ENCODE peak calls at places on chromosomes 5 and 9, in five cellular contexts. W is H9, F is astrocyte, X is IMR-90, R is breast epithelium. J is an unnamed sample.

GRCh38 chr5:153807796-153808195 is 230.9 kb downstream of the FAM114A2 start:
- DNase-seq in F (no peak), X (no peak), W (no peak), R (no peak), J (no peak)

GRCh38 chr9:92911496-92912475 is 33.9 kb upstream of the ZNF484 start:
- DNase-seq in F (no peak), W (no peak), R (no peak), X (peak; percentile 1), J (no peak)

GRCh38 chr5:143968071-143968878 is 156.3 kb downstream of the HMHB1 start:
- DNase-seq in F (peak; percentile 70), R (no peak), W (no peak), X (peak; percentile 78), J (no peak)

GRCh38 chr5:159211712-159212111 is 2.4 kb upstream of the RNF145 start:
- DNase-seq in F (no peak), W (no peak), X (no peak), R (no peak), J (peak; percentile 60)

GRCh38 chr9:37591775-37592107 is 656 bp downstream of the TOMM5 start:
- DNase-seq in R (no peak), W (no peak), X (no peak), F (no peak), J (no peak)

GRCh38 chr5:107466233-107466769 is 204.4 kb downstream of the EFNA5 start:
- DNase-seq in X (peak; percentile 66), W (peak; percentile 39), F (peak; percentile 93), R (no peak), J (peak; percentile 38)

GRCh38 chr5:175123542-175123941 is 320.4 kb downstream of the DRD1 start:
- DNase-seq in R (no peak), W (no peak), X (no peak), F (no peak), J (no peak)

GRCh38 chr5:105817906-105818305 is 1852.8 kb downstream of the EFNA5 start:
- DNase-seq in W (no peak), R (no peak), F (no peak), X (no peak), J (no peak)

GRCh38 chr5:143922718-143923117 is 110.8 kb downstream of the HMHB1 start:
- DNase-seq in R (no peak), F (peak; percentile 69), X (peak; percentile 65), W (no peak), J (no peak)

GRCh38 chr9:29322240-29322639 is 1749.0 kb upstream of the C9orf72 start:
- DNase-seq in R (no peak), X (no peak), F (no peak), W (no peak), J (no peak)

GRCh38 chr9:134227451-134228411 is 63.4 kb upstream of the RNU6ATAC start:
- DNase-seq in W (no peak), R (no peak), F (no peak), X (no peak), J (no peak)

GRCh38 chr5:156497816-156498215 is 170.9 kb downstream of the SGCD start:
- DNase-seq in R (no peak), W (no peak), X (peak; percentile 74), F (peak; percentile 39), J (no peak)

GRCh38 chr5:163079618-163080017 is 357.8 kb upstream of the CCNG1 start:
- DNase-seq in X (no peak), R (no peak), W (no peak), F (no peak), J (peak; percentile 10)

GRCh38 chr5:92927291-92927778 is 653.7 kb downstream of the NR2F1-AS1 start:
- DNase-seq in R (no peak), F (peak; percentile 37), W (no peak), X (no peak), J (peak; percentile 7)

GRCh38 chr5:135211083-135211790 is 177.2 kb upstream of the PITX1 start:
- DNase-seq in R (no peak), F (no peak), W (no peak), X (peak; percentile 38), J (no peak)

GRCh38 chr9:21114311-21114710 is 27.3 kb downstream of the IFNW1 start:
- DNase-seq in X (no peak), W (no peak), R (no peak), F (no peak), J (no peak)

DNA sequence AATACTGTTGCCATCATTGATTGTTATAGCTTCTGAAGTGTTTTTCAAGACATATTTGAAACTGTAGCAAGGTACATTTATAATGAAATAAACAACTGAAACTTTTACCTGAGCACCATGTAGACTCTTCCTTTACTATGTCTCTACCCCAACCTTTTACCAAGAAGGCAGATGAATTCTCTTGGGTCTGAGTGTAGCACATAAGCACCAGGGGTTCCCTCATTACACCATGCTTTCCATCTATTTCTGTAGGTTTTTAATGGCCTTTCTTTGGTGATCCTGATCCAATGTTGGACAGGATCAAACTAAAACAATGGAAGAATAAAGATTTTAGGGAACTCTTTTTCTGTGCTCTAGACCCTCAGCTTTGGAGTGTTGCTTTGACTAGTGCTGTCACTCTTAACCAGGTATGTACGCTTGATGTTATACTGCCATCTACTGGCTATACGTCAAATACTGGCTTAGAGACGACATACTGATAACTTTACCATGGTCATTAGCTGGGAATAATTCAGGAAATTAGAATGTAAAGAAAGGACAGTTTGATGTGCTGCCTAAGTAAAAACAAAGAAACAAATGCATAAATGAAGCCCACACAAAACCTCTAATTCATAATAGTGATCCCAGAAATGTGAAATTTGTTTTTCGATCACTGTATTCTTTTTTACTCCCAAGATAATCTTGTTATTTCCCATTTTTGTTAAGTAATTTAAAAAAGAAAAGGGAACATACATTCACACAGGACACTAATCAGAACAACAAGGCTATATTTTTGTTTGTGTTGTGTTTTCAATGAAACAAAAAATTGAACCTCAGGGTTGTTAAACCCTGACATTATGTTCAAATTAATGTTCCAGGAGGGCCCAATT is 30.7 kb downstream of the IFNW1 start:
- DNase-seq in X (peak; percentile 82), F (peak; percentile 53), R (no peak), W (no peak), J (peak; percentile 22)
- H3K4me1 ChIP-seq in X (no peaks in the 10 kb centered on the region), F (no peaks in the 10 kb centered on the region), R (no peaks in the 10 kb centered on the region), W (no peaks in the 10 kb centered on the region), J (no peaks in the 10 kb centered on the region)

GRCh38 chr5:18740301-18740700 is 1106.0 kb downstream of the TAF11L14 start:
- DNase-seq in X (no peak), R (no peak), W (no peak), F (no peak), J (no peak)
- TF ChIP-seq CTCF in X (no peak), R (no peak), W (no peak), F (no peak), J (no peak)

GRCh38 chr9:127575875-127576778 is 36.0 kb upstream of the STXBP1 start:
- DNase-seq in X (no peak), F (no peak), W (no peak), R (no peak), J (no peak)
- H3K4me1 ChIP-seq in X (peaks cover 41% of the 10 kb centered on the region), F (peaks cover 45% of the 10 kb centered on the region), W (no peaks in the 10 kb centered on the region), R (peaks cover 44% of the 10 kb centered on the region), J (peaks cover 6% of the 10 kb centered on the region)

GRCh38 chr9:131555841-131556673 is 10.7 kb downstream of the PRRT1B start:
- DNase-seq in X (no peak), R (no peak), W (no peak), F (no peak), J (no peak)

GRCh38 chr9:131562032-131562959 is 17.0 kb downstream of the PRRT1B start:
- DNase-seq in R (no peak), X (peak; percentile 21), F (peak; percentile 53), W (no peak), J (no peak)

GRCh38 chr9:131554865-131555351 is 9.6 kb downstream of the PRRT1B start:
- DNase-seq in X (no peak), R (no peak), F (no peak), W (no peak), J (no peak)

GRCh38 chr9:131557855-131558548 is 12.7 kb downstream of the PRRT1B start:
- DNase-seq in R (no peak), X (no peak), F (no peak), W (no peak), J (no peak)

DNA sequence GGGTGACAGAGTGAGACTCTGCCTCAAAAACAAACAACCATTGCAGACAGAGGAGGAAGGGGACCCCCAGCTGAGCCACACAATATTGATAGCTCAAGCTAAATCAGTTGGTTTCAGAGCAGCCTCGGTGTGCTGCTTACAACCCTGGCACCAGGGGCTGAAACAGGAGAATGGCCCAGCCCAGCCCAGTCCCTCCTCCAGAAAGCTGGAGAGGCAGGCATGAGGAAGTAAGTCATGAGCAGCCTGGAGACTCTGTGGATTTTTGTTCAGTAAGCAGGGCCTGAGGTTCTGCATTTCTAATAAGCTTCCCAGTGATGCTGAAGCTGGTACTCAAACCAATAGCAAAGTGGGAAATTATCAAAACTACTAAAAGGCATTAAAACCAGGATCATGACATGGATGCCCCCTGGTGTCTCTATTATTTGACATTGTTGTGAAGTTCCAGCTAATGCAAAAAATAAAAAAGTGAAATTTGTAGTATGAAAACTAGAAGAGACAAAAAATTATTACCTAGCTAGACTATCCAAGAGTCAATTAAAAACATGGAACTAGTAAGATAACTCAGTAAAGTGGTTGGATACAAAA is 14.2 kb downstream of the PRRT1B start:
- DNase-seq in R (no peak), F (no peak), W (no peak), X (no peak), J (no peak)
- TF ChIP-seq CTCF in R (no peak), F (no peak), W (no peak), X (no peak), J (peak; percentile 22)

GRCh38 chr9:99115947-99116543 is 11.1 kb downstream of the TGFBR1 start:
- DNase-seq in W (no peak), F (no peak), R (no peak), X (no peak), J (no peak)
- H3K4me1 ChIP-seq in W (peaks cover 3% of the 10 kb centered on the region), F (no peaks in the 10 kb centered on the region), R (peaks cover 19% of the 10 kb centered on the region), X (peaks cover 16% of the 10 kb centered on the region), J (no peaks in the 10 kb centered on the region)

GRCh38 chr5:78224358-78224757 is 70.1 kb downstream of the AP3B1 start:
- DNase-seq in R (no peak), X (no peak), F (no peak), W (no peak), J (no peak)

GRCh38 chr5:78221467-78221866 is 73.0 kb downstream of the AP3B1 start:
- DNase-seq in R (no peak), F (no peak), W (no peak), X (no peak), J (no peak)

GRCh38 chr5:78221964-78222451 is 72.5 kb downstream of the AP3B1 start:
- DNase-seq in R (no peak), X (peak; percentile 4), F (no peak), W (peak; percentile 52), J (peak; percentile 24)
- TF ChIP-seq CTCF in R (no peak), X (no peak), F (no peak), W (peak; percentile 62), J (peak; percentile 54)

GRCh38 chr9:98995971-98996504 is 52.3 kb downstream of the COL15A1 start:
- DNase-seq in W (no peak), R (no peak), F (no peak), X (no peak), J (no peak)
- H3K4me1 ChIP-seq in W (no peaks in the 10 kb centered on the region), R (no peaks in the 10 kb centered on the region), F (peaks cover 16% of the 10 kb centered on the region), X (peaks cover 12% of the 10 kb centered on the region), J (no peaks in the 10 kb centered on the region)